ENCODE peak calls at places on chromosome 7, in six cellular contexts. One of them, this sample, is unnamed.

GRCh38 chr7:80018941-80019808 is 115.5 kb upstream of the GNAI1 start:
- DNase-seq in A172: peak
- DNase-seq in neural progenitor cell: peak
- DNase-seq in mammary epithelial cell: peak
- DNase-seq in GM04503: no peak
- DNase-seq in posterior vena cava: no peak
- DNase-seq in this sample: peak

GRCh38 chr7:157497744-157498541 is 161.1 kb downstream of the DNAJB6 start:
- DNase-seq in A172: no peak
- DNase-seq in neural progenitor cell: no peak
- DNase-seq in mammary epithelial cell: no peak
- DNase-seq in GM04503: no peak
- DNase-seq in posterior vena cava: no peak
- DNase-seq in this sample: no peak

GRCh38 chr7:16357921-16358320 is 63.4 kb downstream of the CRPPA start:
- DNase-seq in A172: no peak
- DNase-seq in neural progenitor cell: peak
- DNase-seq in mammary epithelial cell: no peak
- DNase-seq in GM04503: no peak
- DNase-seq in posterior vena cava: no peak
- DNase-seq in this sample: no peak

GRCh38 chr7:73623798-73624668 is at the start of gene MLXIPL:
- DNase-seq in A172: no peak
- DNase-seq in neural progenitor cell: peak
- DNase-seq in mammary epithelial cell: peak
- DNase-seq in GM04503: no peak
- DNase-seq in posterior vena cava: peak
- DNase-seq in this sample: peak

GRCh38 chr7:80722596-80723141 is 84.2 kb downstream of the CD36 start:
- DNase-seq in A172: peak
- DNase-seq in neural progenitor cell: peak
- DNase-seq in mammary epithelial cell: peak
- DNase-seq in GM04503: peak
- DNase-seq in posterior vena cava: peak
- DNase-seq in this sample: peak

GRCh38 chr7:14432936-14433335 is 443.5 kb upstream of the ETV1 start:
- DNase-seq in A172: no peak
- DNase-seq in neural progenitor cell: peak
- DNase-seq in mammary epithelial cell: no peak
- DNase-seq in GM04503: no peak
- DNase-seq in posterior vena cava: no peak
- DNase-seq in this sample: peak

GRCh38 chr7:77460057-77460486 is 43.9 kb upstream of the GSAP start:
- DNase-seq in A172: no peak
- DNase-seq in neural progenitor cell: no peak
- DNase-seq in mammary epithelial cell: no peak
- DNase-seq in GM04503: no peak
- DNase-seq in posterior vena cava: no peak
- DNase-seq in this sample: peak

GRCh38 chr7:137390076-137390475 is 46.5 kb upstream of the PTN start:
- DNase-seq in A172: no peak
- DNase-seq in neural progenitor cell: no peak
- DNase-seq in mammary epithelial cell: no peak
- DNase-seq in GM04503: no peak
- DNase-seq in posterior vena cava: no peak
- DNase-seq in this sample: no peak

GRCh38 chr7:27678617-27679260 is 16.1 kb upstream of the HIBADH start:
- DNase-seq in A172: peak
- DNase-seq in neural progenitor cell: no peak
- DNase-seq in mammary epithelial cell: peak
- DNase-seq in GM04503: no peak
- DNase-seq in posterior vena cava: no peak
- DNase-seq in this sample: no peak

GRCh38 chr7:37031571-37032257 is 307.4 kb upstream of the AOAH start:
- DNase-seq in A172: peak
- DNase-seq in neural progenitor cell: peak
- DNase-seq in mammary epithelial cell: peak
- DNase-seq in GM04503: peak
- DNase-seq in posterior vena cava: no peak
- DNase-seq in this sample: peak

GRCh38 chr7:153920897-153921296 is 131.3 kb upstream of the DPP6 start:
- DNase-seq in A172: no peak
- DNase-seq in neural progenitor cell: no peak
- DNase-seq in mammary epithelial cell: no peak
- DNase-seq in GM04503: no peak
- DNase-seq in posterior vena cava: no peak
- DNase-seq in this sample: no peak

GRCh38 chr7:126495001-126495400 is 757.7 kb downstream of the GRM8 start:
- DNase-seq in A172: no peak
- DNase-seq in neural progenitor cell: no peak
- DNase-seq in mammary epithelial cell: no peak
- DNase-seq in GM04503: no peak
- DNase-seq in posterior vena cava: no peak
- DNase-seq in this sample: no peak

GRCh38 chr7:128236924-128237586 is 4.0 kb upstream of the LEP start:
- DNase-seq in A172: peak
- DNase-seq in neural progenitor cell: no peak
- DNase-seq in mammary epithelial cell: peak
- DNase-seq in GM04503: peak
- DNase-seq in posterior vena cava: peak
- DNase-seq in this sample: peak

GRCh38 chr7:26958834-26959233 is 94.4 kb upstream of the SKAP2 start:
- DNase-seq in A172: peak
- DNase-seq in neural progenitor cell: no peak
- DNase-seq in mammary epithelial cell: peak
- DNase-seq in GM04503: peak
- DNase-seq in posterior vena cava: no peak
- DNase-seq in this sample: no peak

GRCh38 chr7:76515999-76516443 is 5.7 kb downstream of the UPK3B start:
- DNase-seq in A172: no peak
- DNase-seq in neural progenitor cell: no peak
- DNase-seq in mammary epithelial cell: no peak
- DNase-seq in GM04503: no peak
- DNase-seq in posterior vena cava: no peak
- DNase-seq in this sample: no peak

GRCh38 chr7:128427289-128427891 is 17.6 kb upstream of the IMPDH1 start:
- DNase-seq in A172: peak
- DNase-seq in neural progenitor cell: peak
- DNase-seq in mammary epithelial cell: peak
- DNase-seq in GM04503: no peak
- DNase-seq in posterior vena cava: no peak
- DNase-seq in this sample: peak

GRCh38 chr7:42956062-42956461 is 23.9 kb downstream of the MRPL32 start:
- DNase-seq in A172: no peak
- DNase-seq in neural progenitor cell: no peak
- DNase-seq in mammary epithelial cell: no peak
- DNase-seq in GM04503: no peak
- DNase-seq in posterior vena cava: no peak
- DNase-seq in this sample: peak

GRCh38 chr7:74430961-74431466 is 22.7 kb upstream of the GTF2IRD1 start:
- DNase-seq in A172: no peak
- DNase-seq in neural progenitor cell: peak
- DNase-seq in mammary epithelial cell: no peak
- DNase-seq in GM04503: no peak
- DNase-seq in posterior vena cava: peak
- DNase-seq in this sample: peak

GRCh38 chr7:102012941-102013461 is 195.6 kb downstream of the CUX1 start:
- DNase-seq in A172: peak
- DNase-seq in neural progenitor cell: no peak
- DNase-seq in mammary epithelial cell: no peak
- DNase-seq in GM04503: no peak
- DNase-seq in posterior vena cava: no peak
- DNase-seq in this sample: no peak

GRCh38 chr7:322111-322671 is 32.2 kb downstream of the FOXL3 start:
- DNase-seq in A172: peak
- DNase-seq in neural progenitor cell: peak
- DNase-seq in mammary epithelial cell: peak
- DNase-seq in GM04503: no peak
- DNase-seq in posterior vena cava: peak
- DNase-seq in this sample: peak

GRCh38 chr7:112290065-112290464 is 83.6 kb downstream of the ZNF277 start:
- DNase-seq in A172: peak
- DNase-seq in neural progenitor cell: no peak
- DNase-seq in mammary epithelial cell: peak
- DNase-seq in GM04503: peak
- DNase-seq in posterior vena cava: no peak
- DNase-seq in this sample: no peak

GRCh38 chr7:39488467-39489393 is 77.5 kb upstream of the YAE1 start:
- DNase-seq in A172: no peak
- DNase-seq in neural progenitor cell: no peak
- DNase-seq in mammary epithelial cell: no peak
- DNase-seq in GM04503: no peak
- DNase-seq in posterior vena cava: no peak
- DNase-seq in this sample: no peak

GRCh38 chr7:123492485-123492884 is 41.9 kb downstream of the IQUB start:
- DNase-seq in A172: peak
- DNase-seq in neural progenitor cell: no peak
- DNase-seq in mammary epithelial cell: no peak
- DNase-seq in GM04503: no peak
- DNase-seq in posterior vena cava: no peak
- DNase-seq in this sample: peak

GRCh38 chr7:23645822-23646221 is 34.2 kb upstream of the FAM221A start:
- DNase-seq in A172: no peak
- DNase-seq in neural progenitor cell: no peak
- DNase-seq in mammary epithelial cell: no peak
- DNase-seq in GM04503: no peak
- DNase-seq in posterior vena cava: no peak
- DNase-seq in this sample: peak

GRCh38 chr7:108604685-108605077 is 35.0 kb downstream of the DNAJB9 start:
- DNase-seq in A172: no peak
- DNase-seq in neural progenitor cell: no peak
- DNase-seq in mammary epithelial cell: no peak
- DNase-seq in GM04503: no peak
- DNase-seq in posterior vena cava: no peak
- DNase-seq in this sample: peak

GRCh38 chr7:157526604-157527003 is 189.8 kb downstream of the DNAJB6 start:
- DNase-seq in A172: no peak
- DNase-seq in neural progenitor cell: no peak
- DNase-seq in mammary epithelial cell: no peak
- DNase-seq in GM04503: no peak
- DNase-seq in posterior vena cava: peak
- DNase-seq in this sample: no peak

GRCh38 chr7:22485189-22485588 is 14.8 kb downstream of the STEAP1B start:
- DNase-seq in A172: peak
- DNase-seq in neural progenitor cell: no peak
- DNase-seq in mammary epithelial cell: peak
- DNase-seq in GM04503: no peak
- DNase-seq in posterior vena cava: no peak
- DNase-seq in this sample: no peak

This sample was measured in mesendoderm.